ENCODE peak calls at places on chromosomes 12 and 14, in five cellular contexts. One of them, this sample, is unnamed.

GRCh38 chr12:9651265-9651729 is 18.2 kb upstream of the CLEC2D start:
- DNase-seq in IMR-90: peak
- DNase-seq in neuronal stem cell: no peak
- DNase-seq in H1: no peak
- DNase-seq in mesendoderm: peak
- DNase-seq in this sample: no peak

GRCh38 chr12:34398366-34398705 is 376.0 kb downstream of the ALG10 start:
- DNase-seq in IMR-90: no peak
- DNase-seq in neuronal stem cell: no peak
- DNase-seq in H1: no peak
- DNase-seq in mesendoderm: no peak
- DNase-seq in this sample: peak

GRCh38 chr12:57889541-57889989 is 43.0 kb upstream of the CTDSP2 start:
- DNase-seq in IMR-90: peak
- DNase-seq in neuronal stem cell: no peak
- DNase-seq in H1: no peak
- DNase-seq in mesendoderm: no peak
- DNase-seq in this sample: peak

GRCh38 chr12:113403435-113404415 is at the start of gene SDS:
- DNase-seq in IMR-90: peak
- DNase-seq in neuronal stem cell: no peak
- DNase-seq in H1: no peak
- DNase-seq in mesendoderm: no peak
- DNase-seq in this sample: no peak

GRCh38 chr12:12563529-12563928 is 866 bp upstream of the DUSP16 start:
- DNase-seq in IMR-90: peak
- DNase-seq in neuronal stem cell: no peak
- DNase-seq in H1: no peak
- DNase-seq in mesendoderm: no peak
- DNase-seq in this sample: no peak

GRCh38 chr14:54711812-54712211 is 144.9 kb downstream of the SAMD4A start:
- DNase-seq in IMR-90: no peak
- DNase-seq in neuronal stem cell: no peak
- DNase-seq in H1: no peak
- DNase-seq in mesendoderm: no peak
- DNase-seq in this sample: no peak

GRCh38 chr14:105240811-105241576 is 7.3 kb upstream of the BTBD6 start:
- DNase-seq in IMR-90: no peak
- DNase-seq in neuronal stem cell: no peak
- DNase-seq in H1: no peak
- DNase-seq in mesendoderm: no peak
- DNase-seq in this sample: no peak

GRCh38 chr12:21613931-21614330 is 9.3 kb upstream of the GYS2 start:
- DNase-seq in IMR-90: no peak
- DNase-seq in neuronal stem cell: no peak
- DNase-seq in H1: no peak
- DNase-seq in mesendoderm: peak
- DNase-seq in this sample: no peak

GRCh38 chr14:102939329-102939728 is 16.9 kb downstream of the AMN start:
- DNase-seq in IMR-90: no peak
- DNase-seq in neuronal stem cell: no peak
- DNase-seq in H1: no peak
- DNase-seq in mesendoderm: no peak
- DNase-seq in this sample: no peak

GRCh38 chr12:119115296-119115905 is 63.3 kb upstream of the HSPB8 start:
- DNase-seq in IMR-90: peak
- DNase-seq in neuronal stem cell: peak
- DNase-seq in H1: no peak
- DNase-seq in mesendoderm: peak
- DNase-seq in this sample: peak

GRCh38 chr14:104805326-104805678 is 4.4 kb downstream of the ZBTB42 start:
- DNase-seq in IMR-90: peak
- DNase-seq in neuronal stem cell: no peak
- DNase-seq in H1: no peak
- DNase-seq in mesendoderm: no peak
- DNase-seq in this sample: no peak

GRCh38 chr12:126258190-126258589 is 1193.0 kb downstream of the AACS start:
- DNase-seq in IMR-90: no peak
- DNase-seq in neuronal stem cell: no peak
- DNase-seq in H1: no peak
- DNase-seq in mesendoderm: no peak
- DNase-seq in this sample: no peak

GRCh38 chr12:76586764-76587395 is 27.3 kb upstream of the OSBPL8 start:
- DNase-seq in IMR-90: peak
- DNase-seq in neuronal stem cell: peak
- DNase-seq in H1: no peak
- DNase-seq in mesendoderm: peak
- DNase-seq in this sample: no peak

GRCh38 chr14:104375551-104376201 is 203.9 kb upstream of the C14orf180 start:
- DNase-seq in IMR-90: no peak
- DNase-seq in neuronal stem cell: no peak
- DNase-seq in H1: no peak
- DNase-seq in mesendoderm: no peak
- DNase-seq in this sample: no peak

GRCh38 chr14:73143617-73144016 is 7.3 kb downstream of the PSEN1 start:
- DNase-seq in IMR-90: no peak
- DNase-seq in neuronal stem cell: no peak
- DNase-seq in H1: no peak
- DNase-seq in mesendoderm: no peak
- DNase-seq in this sample: no peak

GRCh38 chr12:49559011-49559675 is 8.8 kb downstream of the MCRS1 start:
- DNase-seq in IMR-90: no peak
- DNase-seq in neuronal stem cell: no peak
- DNase-seq in H1: no peak
- DNase-seq in mesendoderm: no peak
- DNase-seq in this sample: no peak

GRCh38 chr12:89524201-89525001 is at the start of gene GALNT4:
- DNase-seq in IMR-90: peak
- DNase-seq in neuronal stem cell: peak
- DNase-seq in H1: peak
- DNase-seq in mesendoderm: peak
- DNase-seq in this sample: peak
- H2BK120ac ChIP-seq in IMR-90: peak
- H2BK120ac ChIP-seq in neuronal stem cell: peak
- H2BK120ac ChIP-seq in H1: no peak
- H2BK120ac ChIP-seq in mesendoderm: no peak
- H2BK120ac ChIP-seq in this sample: no peak

GRCh38 chr14:89702151-89702936 is 252.2 kb downstream of the EFCAB11 start:
- DNase-seq in IMR-90: peak
- DNase-seq in neuronal stem cell: peak
- DNase-seq in H1: no peak
- DNase-seq in mesendoderm: no peak
- DNase-seq in this sample: no peak
- H2BK5ac ChIP-seq in IMR-90: peak
- H2BK5ac ChIP-seq in neuronal stem cell: no peak
- H2BK5ac ChIP-seq in H1: peak
- H2BK5ac ChIP-seq in mesendoderm: peak
- H2BK5ac ChIP-seq in this sample: no peak

GRCh38 chr12:98503593-98504367 is 11.6 kb upstream of the TMPO start:
- DNase-seq in IMR-90: peak
- DNase-seq in neuronal stem cell: peak
- DNase-seq in H1: peak
- DNase-seq in mesendoderm: peak
- DNase-seq in this sample: peak
- H2BK120ac ChIP-seq in IMR-90: peak
- H2BK120ac ChIP-seq in neuronal stem cell: peak
- H2BK120ac ChIP-seq in H1: peak
- H2BK120ac ChIP-seq in mesendoderm: peak
- H2BK120ac ChIP-seq in this sample: no peak

DNA sequence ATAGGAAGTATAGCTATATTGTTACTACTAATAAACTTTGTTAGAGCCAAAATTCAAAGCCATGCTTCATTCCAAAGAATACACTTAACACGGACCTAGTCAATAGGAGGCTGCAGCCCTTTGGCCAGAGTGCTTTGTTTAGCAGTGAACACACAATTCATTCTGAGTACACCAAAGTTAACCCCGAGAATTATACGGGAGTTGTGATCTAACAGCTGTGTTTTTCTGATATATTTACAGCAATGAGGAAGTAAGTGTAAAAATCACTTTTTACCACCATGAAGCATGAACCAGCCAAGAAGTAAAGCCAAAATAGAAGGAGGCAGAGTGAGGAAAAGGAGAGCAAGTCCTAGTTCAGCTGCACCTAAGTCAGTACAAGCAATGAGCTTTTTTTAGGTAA is 156.8 kb upstream of the PDE3A start:
- DNase-seq in IMR-90: no peak
- DNase-seq in neuronal stem cell: no peak
- DNase-seq in H1: no peak
- DNase-seq in mesendoderm: no peak
- DNase-seq in this sample: no peak
- H2BK5ac ChIP-seq in IMR-90: peak
- H2BK5ac ChIP-seq in neuronal stem cell: no peak
- H2BK5ac ChIP-seq in H1: no peak
- H2BK5ac ChIP-seq in mesendoderm: no peak
- H2BK5ac ChIP-seq in this sample: no peak

DNA sequence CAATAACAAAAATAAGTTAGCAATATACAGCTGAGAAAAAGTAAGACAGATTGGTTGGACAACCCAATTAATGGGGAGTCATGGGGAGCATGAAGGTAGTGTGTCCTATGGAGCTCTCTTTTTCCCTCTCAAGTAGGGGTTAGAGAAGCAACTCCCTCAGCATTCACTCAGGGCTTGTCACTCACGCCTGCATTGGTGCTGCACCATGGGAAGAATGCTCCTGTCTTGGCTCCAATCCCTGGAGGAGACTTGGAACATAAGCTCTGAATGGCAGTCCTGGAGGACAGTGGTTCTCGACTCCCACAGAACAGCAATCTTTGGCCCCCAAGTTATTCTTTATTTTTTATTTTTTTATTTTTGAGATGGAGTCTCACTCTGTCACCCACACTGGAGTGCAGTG is 113.8 kb downstream of the DAAM1 start:
- DNase-seq in IMR-90: no peak
- DNase-seq in neuronal stem cell: no peak
- DNase-seq in H1: no peak
- DNase-seq in mesendoderm: no peak
- DNase-seq in this sample: no peak
- H2BK120ac ChIP-seq in IMR-90: no peak
- H2BK120ac ChIP-seq in neuronal stem cell: no peak
- H2BK120ac ChIP-seq in H1: no peak
- H2BK120ac ChIP-seq in mesendoderm: no peak
- H2BK120ac ChIP-seq in this sample: no peak

DNA sequence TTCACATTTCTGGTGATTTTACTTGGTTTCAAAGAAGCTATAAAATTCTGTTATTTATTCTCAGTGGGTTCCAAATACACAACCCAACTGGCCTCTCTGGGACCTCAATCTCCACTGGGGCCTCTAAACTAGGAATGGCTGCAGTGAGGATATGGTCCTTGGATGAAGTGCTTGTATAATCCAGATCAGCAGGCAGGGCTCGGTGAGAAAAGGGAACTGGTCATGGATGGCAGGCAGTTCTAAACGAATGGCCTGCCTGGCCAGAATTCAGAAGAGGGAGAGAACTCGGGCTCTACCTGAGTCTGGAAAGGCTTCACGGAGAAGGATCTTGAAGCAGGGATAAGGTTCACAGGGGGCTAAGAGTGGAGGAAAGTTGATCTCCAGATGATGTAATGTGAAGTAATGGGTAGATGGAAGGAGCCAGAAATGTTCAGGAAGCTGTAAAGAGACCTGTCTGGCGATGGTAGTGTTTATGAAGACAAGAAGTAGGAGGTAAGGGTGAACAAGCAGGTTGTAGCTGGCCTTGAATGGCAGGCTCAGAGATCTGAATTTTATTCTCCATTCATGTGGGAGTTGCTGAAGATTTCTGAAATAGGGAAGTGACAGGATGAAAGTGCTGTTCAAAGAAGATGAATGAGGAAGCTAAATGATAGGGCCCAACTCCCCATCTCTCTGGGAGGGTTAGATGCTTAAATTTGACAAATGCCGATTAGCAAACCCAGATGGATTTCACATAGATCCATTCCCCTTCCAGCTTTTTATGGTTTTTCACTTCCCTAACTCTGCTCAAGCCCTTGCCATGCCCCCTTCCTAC is 31.5 kb upstream of the ANO6 start:
- DNase-seq in IMR-90: no peak
- DNase-seq in neuronal stem cell: no peak
- DNase-seq in H1: no peak
- DNase-seq in mesendoderm: no peak
- DNase-seq in this sample: no peak
- H2BK5ac ChIP-seq in IMR-90: no peak
- H2BK5ac ChIP-seq in neuronal stem cell: no peak
- H2BK5ac ChIP-seq in H1: no peak
- H2BK5ac ChIP-seq in mesendoderm: no peak
- H2BK5ac ChIP-seq in this sample: no peak

GRCh38 chr14:36773136-36773540 is 111.5 kb downstream of the PAX9 start:
- DNase-seq in IMR-90: peak
- DNase-seq in neuronal stem cell: no peak
- DNase-seq in H1: no peak
- DNase-seq in mesendoderm: peak
- DNase-seq in this sample: no peak
- H2BK120ac ChIP-seq in IMR-90: no peak
- H2BK120ac ChIP-seq in neuronal stem cell: no peak
- H2BK120ac ChIP-seq in H1: no peak
- H2BK120ac ChIP-seq in mesendoderm: no peak
- H2BK120ac ChIP-seq in this sample: no peak

GRCh38 chr12:132568826-132569480 is 41.4 kb downstream of the LRCOL1 start:
- DNase-seq in IMR-90: no peak
- DNase-seq in neuronal stem cell: no peak
- DNase-seq in H1: no peak
- DNase-seq in mesendoderm: no peak
- DNase-seq in this sample: no peak
- H2BK5ac ChIP-seq in IMR-90: no peak
- H2BK5ac ChIP-seq in neuronal stem cell: no peak
- H2BK5ac ChIP-seq in H1: no peak
- H2BK5ac ChIP-seq in mesendoderm: no peak
- H2BK5ac ChIP-seq in this sample: no peak